ENCODE peak calls at places on chromosomes 12 and 14, in ten cellular contexts. T is colonic mucosa, N is Calu3, E is cardiac muscle cell, V is endodermal cell, Z is WERI-Rb-1, R is omental fat pad, P is endothelial cell, K is astrocyte of the spinal cord, G is stomach. D is an unnamed sample.

GRCh38 chr12:69027411-69027811 is 94.4 kb upstream of the CPM start:
- DNase-seq in T (no peak), N (no peak), E (no peak), V (no peak), Z (no peak), R (no peak), P (no peak), K (peak; percentile 53), G (no peak), D (no peak)

GRCh38 chr14:89493877-89494634 is 77.0 kb upstream of the FOXN3 start:
- DNase-seq in T (no peak), N (no peak), E (no peak), V (no peak), Z (no peak), R (no peak), P (no peak), K (no peak), G (no peak), D (no peak)

GRCh38 chr14:104698688-104699425 is 9.4 kb downstream of the INF2 start:
- DNase-seq in T (no peak), N (no peak), E (no peak), V (no peak), Z (no peak), R (no peak), P (no peak), K (no peak), G (no peak), D (no peak)

GRCh38 chr12:118302053-118302452 is 70.7 kb downstream of the TAOK3 start:
- DNase-seq in T (no peak), N (peak; percentile 45), E (no peak), V (no peak), Z (no peak), R (no peak), P (no peak), K (peak; percentile 20), G (no peak), D (no peak)

GRCh38 chr12:122203968-122204828 is 689 bp downstream of the B3GNT4 start:
- DNase-seq in T (no peak), N (no peak), E (peak; percentile 32), V (peak; percentile 83), Z (no peak), R (no peak), P (no peak), K (no peak), G (no peak), D (no peak)

GRCh38 chr12:66678640-66679268 is at the start of gene GRIP1:
- DNase-seq in T (no peak), N (no peak), E (no peak), V (peak; percentile 76), Z (peak; percentile 14), R (no peak), P (no peak), K (peak; percentile 8), G (no peak), D (no peak)

GRCh38 chr12:96907681-96908163 is 665 bp downstream of the NEDD1 start:
- DNase-seq in T (peak; percentile 35), N (peak; percentile 9), E (peak; percentile 49), V (peak; percentile 84), Z (peak; percentile 29), R (no peak), P (peak; percentile 10), K (peak; percentile 51), G (no peak), D (no peak)

GRCh38 chr12:90672081-90672480 is 282.9 kb downstream of the CCER1 start:
- DNase-seq in T (no peak), N (no peak), E (no peak), V (no peak), Z (no peak), R (no peak), P (no peak), K (no peak), G (no peak), D (no peak)

GRCh38 chr12:95608252-95609033 is 57.2 kb upstream of the USP44 start:
- DNase-seq in T (peak; percentile 25), N (peak; percentile 41), E (no peak), V (peak; percentile 87), Z (no peak), R (no peak), P (no peak), K (peak; percentile 94), G (peak; percentile 85), D (no peak)

GRCh38 chr14:22472466-22472865 is 116.6 kb downstream of the DAD1 start:
- DNase-seq in T (no peak), N (no peak), E (no peak), V (no peak), Z (peak; percentile 56), R (no peak), P (no peak), K (no peak), G (no peak), D (no peak)

GRCh38 chr14:22475381-22475780 is 113.6 kb downstream of the DAD1 start:
- DNase-seq in T (no peak), N (no peak), E (no peak), V (no peak), Z (peak; percentile 18), R (no peak), P (no peak), K (no peak), G (no peak), D (no peak)

GRCh38 chr14:22471545-22472121 is 117.4 kb downstream of the DAD1 start:
- DNase-seq in T (peak; percentile 53), N (peak; percentile 76), E (peak; percentile 65), V (peak; percentile 89), Z (peak; percentile 82), R (no peak), P (peak; percentile 55), K (peak; percentile 65), G (peak; percentile 69), D (no peak)

GRCh38 chr14:22474730-22475351 is 114.2 kb downstream of the DAD1 start:
- DNase-seq in T (no peak), N (no peak), E (no peak), V (no peak), Z (no peak), R (no peak), P (no peak), K (peak; percentile 66), G (no peak), D (no peak)

DNA sequence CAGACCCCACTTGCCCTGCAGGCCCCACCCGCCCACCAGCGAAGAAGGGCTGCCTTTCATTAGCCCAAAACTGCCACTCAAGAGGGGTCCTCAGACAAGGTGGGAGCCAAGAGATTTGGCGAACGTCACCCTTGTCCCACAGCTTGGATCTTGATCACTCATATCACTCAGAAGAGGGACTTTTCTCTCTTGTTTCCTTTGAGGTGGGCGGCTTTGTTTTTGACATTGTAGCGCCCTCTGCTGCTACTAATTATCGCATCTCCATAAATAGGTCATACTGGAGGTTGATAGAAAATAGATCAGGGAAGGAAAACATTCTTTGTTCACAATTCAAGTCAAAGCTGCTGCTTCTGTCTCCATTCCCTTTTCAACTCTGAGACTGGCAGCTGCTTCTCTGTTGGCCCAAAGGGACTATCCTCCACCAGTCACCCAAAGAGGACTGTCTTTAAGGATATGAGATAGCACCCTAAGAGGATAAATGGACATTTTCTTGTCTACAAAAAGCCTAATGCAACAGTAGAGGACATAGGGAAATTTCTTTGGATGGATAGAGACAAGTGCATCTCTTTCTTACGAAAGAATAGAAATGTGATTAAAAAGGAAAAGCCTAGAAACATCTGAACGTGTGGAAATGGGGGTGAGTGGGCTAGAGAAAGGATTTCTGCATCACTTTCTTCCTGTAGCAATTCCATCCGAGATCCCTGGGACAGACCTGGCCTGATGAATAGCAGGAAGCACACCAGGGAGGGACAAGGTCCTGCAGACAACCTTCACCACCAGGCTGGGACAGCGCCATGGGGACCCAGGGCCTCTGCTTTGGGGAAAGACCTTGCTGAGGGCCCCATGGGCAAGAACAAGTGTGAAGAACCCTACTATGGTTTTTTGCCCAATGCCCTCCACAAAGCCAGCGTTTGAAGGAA is 115.8 kb downstream of the DAD1 start:
- DNase-seq in T (peak; percentile 50), N (peak; percentile 42), E (peak; percentile 60), V (peak; percentile 79), Z (peak; percentile 24), R (no peak), P (peak; percentile 46), K (peak; percentile 69), G (peak; percentile 63), D (no peak)
- TF ChIP-seq CTCF in T (peak; percentile 43), N (peak; percentile 15), E (peak; percentile 59), V (peak; percentile 84), Z (peak; percentile 24), R (no peak), P (peak; percentile 54), K (peak; percentile 57), G (no peak), D (peak; percentile 57)

DNA sequence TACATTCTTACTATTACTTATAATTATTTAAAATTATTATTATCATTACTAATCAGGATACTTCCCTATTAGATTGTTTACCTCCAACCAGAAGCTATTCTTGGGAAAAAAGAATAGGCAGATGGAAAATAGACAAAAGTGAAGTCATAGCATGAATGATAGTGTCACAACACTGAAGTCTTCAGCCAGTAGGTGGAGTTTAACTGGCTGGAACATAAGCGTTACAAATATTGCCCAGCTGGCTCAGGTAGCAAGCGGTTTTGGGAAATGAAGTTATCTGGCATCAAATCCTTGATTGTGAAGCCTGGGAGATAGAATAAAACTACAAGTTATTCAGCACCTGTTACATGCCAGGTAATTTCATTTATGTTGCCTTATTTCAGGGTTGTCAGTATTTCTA is 762.9 kb downstream of the C12orf50 start:
- DNase-seq in T (no peak), N (no peak), E (no peak), V (no peak), Z (no peak), R (no peak), P (no peak), K (no peak), G (no peak), D (no peak)
- TF ChIP-seq CTCF in T (no peak), N (no peak), E (no peak), V (peak; percentile 57), Z (peak; percentile 18), R (no peak), P (peak; percentile 14), K (peak; percentile 16), G (no peak), D (peak; percentile 16)

GRCh38 chr12:20711846-20712245 is 16.7 kb downstream of the SLCO1C1 start:
- DNase-seq in T (no peak), N (no peak), E (no peak), V (peak; percentile 55), Z (no peak), R (no peak), P (no peak), K (no peak), G (no peak), D (no peak)

GRCh38 chr12:20718294-20718693 is 23.2 kb downstream of the SLCO1C1 start:
- DNase-seq in T (no peak), N (no peak), E (no peak), V (no peak), Z (no peak), R (no peak), P (no peak), K (no peak), G (no peak), D (no peak)

GRCh38 chr12:20716985-20717384 is 21.9 kb downstream of the SLCO1C1 start:
- DNase-seq in T (no peak), N (no peak), E (no peak), V (no peak), Z (no peak), R (no peak), P (no peak), K (no peak), G (no peak), D (no peak)

GRCh38 chr12:20716037-20716436 is 20.9 kb downstream of the SLCO1C1 start:
- DNase-seq in T (peak; percentile 49), N (peak; percentile 9), E (peak; percentile 5), V (peak; percentile 76), Z (peak; percentile 12), R (no peak), P (no peak), K (no peak), G (no peak), D (no peak)
- TF ChIP-seq CTCF in T (peak; percentile 20), N (no peak), E (no peak), V (peak; percentile 88), Z (peak; percentile 18), R (no peak), P (no peak), K (no peak), G (no peak), D (peak; percentile 55)

GRCh38 chr14:45990252-45990651 is 661.3 kb downstream of the RPL10L start:
- DNase-seq in T (no peak), N (no peak), E (no peak), V (no peak), Z (no peak), R (no peak), P (no peak), K (no peak), G (no peak), D (no peak)
- TF ChIP-seq CTCF in T (no peak), N (peak; percentile 25), E (peak; percentile 7), V (peak; percentile 72), Z (peak; percentile 5), R (no peak), P (peak; percentile 85), K (peak; percentile 11), G (no peak), D (peak; percentile 48)

D was measured in progenitor cell of endocrine pancreas.